ENCODE peak calls at places on chromosomes 1 and 21, in seven cellular contexts. One of them, this sample, is unnamed.
A peak's percentile ranks its signal among the peaks of the same experiment; 100 is the strongest.

GRCh38 chr1:205480349-205481278 is 23.9 kb upstream of the CDK18 start:
- DNase-seq in tibial nerve: no peak
- DNase-seq in fibroblast of lung: no peak
- DNase-seq in naive thymus-derived CD4-positive, alpha-beta T cell: no peak
- DNase-seq in psoas muscle: no peak
- DNase-seq in GM23338: no peak
- DNase-seq in tibial artery: no peak
- DNase-seq in this sample: no peak

GRCh38 chr1:1758059-1758621 is 20.1 kb downstream of the NADK start:
- DNase-seq in GM23338: no peak
- DNase-seq in naive thymus-derived CD4-positive, alpha-beta T cell: no peak
- DNase-seq in tibial artery: no peak
- DNase-seq in psoas muscle: no peak
- DNase-seq in fibroblast of lung: no peak
- DNase-seq in tibial nerve: no peak
- DNase-seq in this sample: no peak

GRCh38 chr1:29631361-29631760 is 395.0 kb downstream of the PTPRU start:
- DNase-seq in tibial artery: no peak
- DNase-seq in naive thymus-derived CD4-positive, alpha-beta T cell: no peak
- DNase-seq in fibroblast of lung: peak; percentile 62
- DNase-seq in tibial nerve: no peak
- DNase-seq in psoas muscle: no peak
- DNase-seq in GM23338: no peak
- DNase-seq in this sample: no peak

GRCh38 chr1:201095581-201096531 is 16.4 kb downstream of the CACNA1S start:
- DNase-seq in tibial artery: no peak
- DNase-seq in fibroblast of lung: peak; percentile 4
- DNase-seq in tibial nerve: no peak
- DNase-seq in GM23338: no peak
- DNase-seq in psoas muscle: peak; percentile 94
- DNase-seq in naive thymus-derived CD4-positive, alpha-beta T cell: no peak
- DNase-seq in this sample: no peak

GRCh38 chr1:61828814-61829213 is 86.5 kb downstream of the PATJ start:
- DNase-seq in GM23338: no peak
- DNase-seq in psoas muscle: no peak
- DNase-seq in tibial nerve: no peak
- DNase-seq in fibroblast of lung: no peak
- DNase-seq in naive thymus-derived CD4-positive, alpha-beta T cell: no peak
- DNase-seq in tibial artery: no peak
- DNase-seq in this sample: no peak

GRCh38 chr1:188689542-188689941 is 1788.1 kb downstream of the BRINP3 start:
- DNase-seq in tibial artery: no peak
- DNase-seq in psoas muscle: no peak
- DNase-seq in fibroblast of lung: peak; percentile 13
- DNase-seq in tibial nerve: no peak
- DNase-seq in naive thymus-derived CD4-positive, alpha-beta T cell: no peak
- DNase-seq in GM23338: peak; percentile 30
- DNase-seq in this sample: no peak

GRCh38 chr1:91805343-91805801 is 80.6 kb downstream of the TGFBR3 start:
- DNase-seq in fibroblast of lung: no peak
- DNase-seq in GM23338: no peak
- DNase-seq in tibial nerve: no peak
- DNase-seq in naive thymus-derived CD4-positive, alpha-beta T cell: no peak
- DNase-seq in psoas muscle: no peak
- DNase-seq in tibial artery: no peak
- DNase-seq in this sample: no peak

GRCh38 chr1:108117908-108118902 is 81.9 kb downstream of the SLC25A24 start:
- DNase-seq in tibial artery: no peak
- DNase-seq in psoas muscle: no peak
- DNase-seq in GM23338: no peak
- DNase-seq in naive thymus-derived CD4-positive, alpha-beta T cell: no peak
- DNase-seq in tibial nerve: no peak
- DNase-seq in fibroblast of lung: peak; percentile 81
- DNase-seq in this sample: no peak

GRCh38 chr1:47763456-47764171 is 233.6 kb downstream of the TRABD2B start:
- DNase-seq in naive thymus-derived CD4-positive, alpha-beta T cell: no peak
- DNase-seq in tibial artery: peak; percentile 20
- DNase-seq in GM23338: no peak
- DNase-seq in tibial nerve: no peak
- DNase-seq in fibroblast of lung: peak; percentile 3
- DNase-seq in psoas muscle: no peak
- DNase-seq in this sample: peak; percentile 72

GRCh38 chr1:243507001-243507671 is 251.3 kb downstream of the SDCCAG8 start:
- DNase-seq in tibial artery: no peak
- DNase-seq in GM23338: no peak
- DNase-seq in fibroblast of lung: no peak
- DNase-seq in tibial nerve: no peak
- DNase-seq in naive thymus-derived CD4-positive, alpha-beta T cell: no peak
- DNase-seq in psoas muscle: no peak
- DNase-seq in this sample: no peak

GRCh38 chr1:22177354-22178003 is 34.6 kb upstream of the WNT4 start:
- DNase-seq in GM23338: no peak
- DNase-seq in psoas muscle: no peak
- DNase-seq in naive thymus-derived CD4-positive, alpha-beta T cell: no peak
- DNase-seq in fibroblast of lung: no peak
- DNase-seq in tibial artery: no peak
- DNase-seq in tibial nerve: no peak
- DNase-seq in this sample: no peak

GRCh38 chr1:100584761-100585745 is 47.1 kb downstream of the GPR88 start:
- DNase-seq in psoas muscle: no peak
- DNase-seq in tibial artery: no peak
- DNase-seq in GM23338: no peak
- DNase-seq in tibial nerve: no peak
- DNase-seq in naive thymus-derived CD4-positive, alpha-beta T cell: no peak
- DNase-seq in fibroblast of lung: peak; percentile 82
- DNase-seq in this sample: no peak

GRCh38 chr1:35506960-35507901 is 50.0 kb downstream of the KIAA0319L start:
- DNase-seq in GM23338: no peak
- DNase-seq in tibial nerve: no peak
- DNase-seq in naive thymus-derived CD4-positive, alpha-beta T cell: peak; percentile 50
- DNase-seq in tibial artery: no peak
- DNase-seq in psoas muscle: no peak
- DNase-seq in fibroblast of lung: no peak
- DNase-seq in this sample: no peak

GRCh38 chr1:27563407-27564263 is 40.3 kb downstream of the AHDC1 start:
- DNase-seq in tibial artery: peak; percentile 77
- DNase-seq in fibroblast of lung: peak; percentile 56
- DNase-seq in psoas muscle: peak; percentile 89
- DNase-seq in naive thymus-derived CD4-positive, alpha-beta T cell: no peak
- DNase-seq in tibial nerve: no peak
- DNase-seq in GM23338: no peak
- DNase-seq in this sample: peak; percentile 87

GRCh38 chr1:54976747-54977146 is 3.7 kb upstream of the TMEM61 start:
- DNase-seq in tibial nerve: no peak
- DNase-seq in GM23338: no peak
- DNase-seq in tibial artery: no peak
- DNase-seq in naive thymus-derived CD4-positive, alpha-beta T cell: no peak
- DNase-seq in fibroblast of lung: no peak
- DNase-seq in psoas muscle: no peak
- DNase-seq in this sample: no peak

GRCh38 chr1:30165116-30165515 is 558.3 kb downstream of the MATN1 start:
- DNase-seq in fibroblast of lung: no peak
- DNase-seq in GM23338: no peak
- DNase-seq in psoas muscle: no peak
- DNase-seq in naive thymus-derived CD4-positive, alpha-beta T cell: no peak
- DNase-seq in tibial artery: no peak
- DNase-seq in tibial nerve: no peak
- DNase-seq in this sample: no peak

GRCh38 chr1:24154215-24154614 is 11.3 kb upstream of the IL22RA1 start:
- DNase-seq in GM23338: peak; percentile 61
- DNase-seq in tibial nerve: no peak
- DNase-seq in naive thymus-derived CD4-positive, alpha-beta T cell: no peak
- DNase-seq in psoas muscle: no peak
- DNase-seq in fibroblast of lung: no peak
- DNase-seq in tibial artery: no peak
- DNase-seq in this sample: no peak

GRCh38 chr1:91166106-91166712 is 144.4 kb upstream of the ZNF644 start:
- DNase-seq in tibial artery: peak; percentile 37
- DNase-seq in GM23338: peak; percentile 89
- DNase-seq in psoas muscle: peak; percentile 64
- DNase-seq in fibroblast of lung: peak; percentile 43
- DNase-seq in naive thymus-derived CD4-positive, alpha-beta T cell: peak; percentile 11
- DNase-seq in tibial nerve: peak; percentile 45
- DNase-seq in this sample: no peak

GRCh38 chr1:226038661-226039060 is 23.9 kb upstream of the H3-3A start:
- DNase-seq in tibial artery: no peak
- DNase-seq in psoas muscle: no peak
- DNase-seq in fibroblast of lung: no peak
- DNase-seq in naive thymus-derived CD4-positive, alpha-beta T cell: no peak
- DNase-seq in GM23338: no peak
- DNase-seq in tibial nerve: no peak
- DNase-seq in this sample: no peak

GRCh38 chr1:226041419-226041818 is 21.1 kb upstream of the H3-3A start:
- DNase-seq in psoas muscle: no peak
- DNase-seq in tibial nerve: no peak
- DNase-seq in tibial artery: no peak
- DNase-seq in naive thymus-derived CD4-positive, alpha-beta T cell: no peak
- DNase-seq in GM23338: no peak
- DNase-seq in fibroblast of lung: no peak
- DNase-seq in this sample: no peak

GRCh38 chr1:226033599-226034390 is 28.7 kb upstream of the H3-3A start:
- DNase-seq in tibial nerve: no peak
- DNase-seq in fibroblast of lung: no peak
- DNase-seq in GM23338: peak; percentile 38
- DNase-seq in psoas muscle: no peak
- DNase-seq in tibial artery: no peak
- DNase-seq in naive thymus-derived CD4-positive, alpha-beta T cell: no peak
- DNase-seq in this sample: no peak

GRCh38 chr1:226034482-226034881 is 28.0 kb upstream of the H3-3A start:
- DNase-seq in GM23338: no peak
- DNase-seq in naive thymus-derived CD4-positive, alpha-beta T cell: no peak
- DNase-seq in tibial artery: peak; percentile 91
- DNase-seq in psoas muscle: peak; percentile 87
- DNase-seq in tibial nerve: peak; percentile 71
- DNase-seq in fibroblast of lung: peak; percentile 98
- DNase-seq in this sample: peak; percentile 95

GRCh38 chr1:226035915-226036314 is 26.6 kb upstream of the H3-3A start:
- DNase-seq in fibroblast of lung: no peak
- DNase-seq in naive thymus-derived CD4-positive, alpha-beta T cell: no peak
- DNase-seq in psoas muscle: no peak
- DNase-seq in GM23338: no peak
- DNase-seq in tibial artery: no peak
- DNase-seq in tibial nerve: no peak
- DNase-seq in this sample: no peak
- H3K27ac ChIP-seq in fibroblast of lung: no peak overlapping the region
- H3K27ac ChIP-seq in naive thymus-derived CD4-positive, alpha-beta T cell: no peak overlapping the region
- H3K27ac ChIP-seq in psoas muscle: no peak overlapping the region
- H3K27ac ChIP-seq in GM23338: no peak overlapping the region
- H3K27ac ChIP-seq in tibial artery: no peak overlapping the region
- H3K27ac ChIP-seq in tibial nerve: peak overlapping the region; percentile 72
- H3K27ac ChIP-seq in this sample: no peak overlapping the region

GRCh38 chr1:12183095-12183794 is 16.5 kb downstream of the TNFRSF1B start:
- DNase-seq in fibroblast of lung: no peak
- DNase-seq in psoas muscle: no peak
- DNase-seq in GM23338: peak; percentile 30
- DNase-seq in tibial nerve: no peak
- DNase-seq in tibial artery: no peak
- DNase-seq in naive thymus-derived CD4-positive, alpha-beta T cell: no peak
- DNase-seq in this sample: no peak

GRCh38 chr1:12184008-12184681 is 17.4 kb downstream of the TNFRSF1B start:
- DNase-seq in GM23338: no peak
- DNase-seq in psoas muscle: peak; percentile 93
- DNase-seq in tibial nerve: peak; percentile 67
- DNase-seq in fibroblast of lung: peak; percentile 65
- DNase-seq in naive thymus-derived CD4-positive, alpha-beta T cell: no peak
- DNase-seq in tibial artery: peak; percentile 91
- DNase-seq in this sample: peak; percentile 89

GRCh38 chr1:12180903-12181302 is 14.1 kb downstream of the TNFRSF1B start:
- DNase-seq in fibroblast of lung: no peak
- DNase-seq in naive thymus-derived CD4-positive, alpha-beta T cell: no peak
- DNase-seq in tibial nerve: no peak
- DNase-seq in tibial artery: no peak
- DNase-seq in GM23338: no peak
- DNase-seq in psoas muscle: no peak
- DNase-seq in this sample: no peak

GRCh38 chr1:12181568-12181967 is 14.8 kb downstream of the TNFRSF1B start:
- DNase-seq in naive thymus-derived CD4-positive, alpha-beta T cell: no peak
- DNase-seq in GM23338: no peak
- DNase-seq in fibroblast of lung: no peak
- DNase-seq in psoas muscle: no peak
- DNase-seq in tibial artery: no peak
- DNase-seq in tibial nerve: no peak
- DNase-seq in this sample: no peak

GRCh38 chr1:12182410-12182946 is 15.7 kb downstream of the TNFRSF1B start:
- DNase-seq in psoas muscle: no peak
- DNase-seq in tibial artery: no peak
- DNase-seq in fibroblast of lung: no peak
- DNase-seq in tibial nerve: no peak
- DNase-seq in GM23338: no peak
- DNase-seq in naive thymus-derived CD4-positive, alpha-beta T cell: no peak
- DNase-seq in this sample: no peak
- H3K4me3 ChIP-seq in psoas muscle: no peak overlapping the region
- H3K4me3 ChIP-seq in tibial artery: no peak overlapping the region
- H3K4me3 ChIP-seq in fibroblast of lung: no peak overlapping the region
- H3K4me3 ChIP-seq in tibial nerve: no peak overlapping the region
- H3K4me3 ChIP-seq in GM23338: no peak overlapping the region
- H3K4me3 ChIP-seq in naive thymus-derived CD4-positive, alpha-beta T cell: no peak overlapping the region
- H3K4me3 ChIP-seq in this sample: no peak overlapping the region

GRCh38 chr1:15940110-15941043 is 35.5 kb downstream of the ZBTB17 start:
- DNase-seq in GM23338: no peak
- DNase-seq in fibroblast of lung: no peak
- DNase-seq in naive thymus-derived CD4-positive, alpha-beta T cell: no peak
- DNase-seq in tibial artery: no peak
- DNase-seq in tibial nerve: no peak
- DNase-seq in psoas muscle: no peak
- DNase-seq in this sample: no peak
- H3K36me3 ChIP-seq in GM23338: peaks cover 15% of the 10 kb centered on the region
- H3K36me3 ChIP-seq in fibroblast of lung: peaks cover 40% of the 10 kb centered on the region
- H3K36me3 ChIP-seq in naive thymus-derived CD4-positive, alpha-beta T cell: no peaks in the 10 kb centered on the region
- H3K36me3 ChIP-seq in tibial artery: peaks cover 91% of the 10 kb centered on the region
- H3K36me3 ChIP-seq in tibial nerve: peaks cover 100% of the 10 kb centered on the region
- H3K36me3 ChIP-seq in psoas muscle: peaks cover 6% of the 10 kb centered on the region
- H3K36me3 ChIP-seq in this sample: peaks cover 19% of the 10 kb centered on the region

GRCh38 chr21:38227401-38227800 is 29.4 kb upstream of the KCNJ15 start:
- DNase-seq in fibroblast of lung: no peak
- DNase-seq in tibial nerve: no peak
- DNase-seq in GM23338: no peak
- DNase-seq in naive thymus-derived CD4-positive, alpha-beta T cell: no peak
- DNase-seq in psoas muscle: no peak
- DNase-seq in tibial artery: no peak
- DNase-seq in this sample: no peak

GRCh38 chr21:38220270-38220737 is 36.5 kb upstream of the KCNJ15 start:
- DNase-seq in fibroblast of lung: no peak
- DNase-seq in tibial nerve: no peak
- DNase-seq in tibial artery: no peak
- DNase-seq in naive thymus-derived CD4-positive, alpha-beta T cell: no peak
- DNase-seq in psoas muscle: no peak
- DNase-seq in GM23338: no peak
- DNase-seq in this sample: no peak

GRCh38 chr21:38219049-38219628 is 37.7 kb upstream of the KCNJ15 start:
- DNase-seq in tibial artery: peak; percentile 81
- DNase-seq in psoas muscle: no peak
- DNase-seq in tibial nerve: peak; percentile 85
- DNase-seq in naive thymus-derived CD4-positive, alpha-beta T cell: peak; percentile 74
- DNase-seq in fibroblast of lung: peak; percentile 68
- DNase-seq in GM23338: peak; percentile 86
- DNase-seq in this sample: peak; percentile 81

GRCh38 chr21:38223893-38224540 is 32.8 kb upstream of the KCNJ15 start:
- DNase-seq in tibial nerve: no peak
- DNase-seq in tibial artery: no peak
- DNase-seq in GM23338: peak; percentile 60
- DNase-seq in naive thymus-derived CD4-positive, alpha-beta T cell: no peak
- DNase-seq in fibroblast of lung: peak; percentile 40
- DNase-seq in psoas muscle: no peak
- DNase-seq in this sample: no peak

GRCh38 chr21:38221594-38221993 is 35.2 kb upstream of the KCNJ15 start:
- DNase-seq in psoas muscle: no peak
- DNase-seq in naive thymus-derived CD4-positive, alpha-beta T cell: no peak
- DNase-seq in tibial nerve: no peak
- DNase-seq in tibial artery: no peak
- DNase-seq in fibroblast of lung: no peak
- DNase-seq in GM23338: no peak
- DNase-seq in this sample: no peak
- H3K27ac ChIP-seq in psoas muscle: no peak overlapping the region
- H3K27ac ChIP-seq in naive thymus-derived CD4-positive, alpha-beta T cell: no peak overlapping the region
- H3K27ac ChIP-seq in tibial nerve: no peak overlapping the region
- H3K27ac ChIP-seq in tibial artery: no peak overlapping the region
- H3K27ac ChIP-seq in fibroblast of lung: no peak overlapping the region
- H3K27ac ChIP-seq in GM23338: no peak overlapping the region
- H3K27ac ChIP-seq in this sample: no peak overlapping the region